ENCODE peak calls at places on chromosomes 7 and 10, in six cellular contexts. V is ovary, H is fibroblast of pulmonary artery, U is tibial artery, K is brain microvascular endothelial cell, L is choroid plexus epithelial cell. Q is an unnamed sample.

GRCh38 chr7:103073989-103074518 is 542 bp downstream of the FBXL13 start:
- DNase-seq in U (peak; percentile 20), K (no peak), V (peak; percentile 24), H (no peak), L (no peak), Q (no peak)

GRCh38 chr10:15321431-15322321 is 49.4 kb downstream of the FAM171A1 start:
- DNase-seq in H (peak; percentile 79), K (peak; percentile 37), U (no peak), V (peak; percentile 14), L (peak; percentile 59), Q (no peak)

GRCh38 chr7:70752794-70753241 is 379.1 kb upstream of the GALNT17 start:
- DNase-seq in K (peak; percentile 18), L (peak; percentile 63), H (peak; percentile 11), V (no peak), U (no peak), Q (no peak)

GRCh38 chr7:135552148-135552547 is 5.6 kb upstream of the NUP205 start:
- DNase-seq in K (no peak), V (no peak), U (no peak), L (no peak), H (no peak), Q (no peak)

GRCh38 chr10:77005901-77006300 is 631.7 kb downstream of the KCNMA1 start:
- DNase-seq in L (no peak), K (no peak), V (no peak), U (no peak), H (no peak), Q (no peak)

GRCh38 chr10:123141791-123142700 is 5.9 kb upstream of the HMX2 start:
- DNase-seq in K (no peak), V (no peak), L (no peak), U (no peak), H (no peak), Q (no peak)

GRCh38 chr7:27175626-27176342 is 1.7 kb upstream of the HOXA10 start:
- DNase-seq in U (peak; percentile 22), H (no peak), K (no peak), V (no peak), L (no peak), Q (no peak)

GRCh38 chr7:44449531-44449930 is 40.9 kb downstream of the NUDCD3 start:
- DNase-seq in V (no peak), L (peak; percentile 16), H (peak; percentile 15), U (no peak), K (no peak), Q (no peak)

GRCh38 chr10:73529089-73529832 is 33.4 kb upstream of the PPP3CB start:
- DNase-seq in H (peak; percentile 85), V (peak; percentile 34), K (peak; percentile 61), L (peak; percentile 90), U (peak; percentile 28), Q (no peak)

GRCh38 chr10:123948030-123948823 is 56.6 kb upstream of the CPXM2 start:
- DNase-seq in L (no peak), U (no peak), H (no peak), K (no peak), V (no peak), Q (peak; percentile 53)

GRCh38 chr7:100174582-100174981 is 2.6 kb downstream of the GPC2 start:
- DNase-seq in U (no peak), L (no peak), V (no peak), K (no peak), H (no peak), Q (no peak)

GRCh38 chr7:118259115-118259514 is 34.6 kb downstream of the ANKRD7 start:
- DNase-seq in U (no peak), V (no peak), H (peak; percentile 2), L (peak; percentile 22), K (no peak), Q (no peak)

GRCh38 chr10:85224366-85224960 is 896.1 kb downstream of the CCSER2 start:
- DNase-seq in K (no peak), L (no peak), H (no peak), U (no peak), V (no peak), Q (no peak)

GRCh38 chr10:110893559-110894179 is 21.9 kb downstream of the PDCD4 start:
- DNase-seq in U (no peak), H (peak; percentile 64), K (no peak), L (peak; percentile 65), V (no peak), Q (no peak)

GRCh38 chr10:63464402-63465292 is 1.1 kb downstream of the JMJD1C start:
- DNase-seq in K (peak; percentile 11), U (no peak), H (peak; percentile 44), V (no peak), L (peak; percentile 48), Q (no peak)

GRCh38 chr7:33940503-33940902 is 35.2 kb downstream of the BMPER start:
- DNase-seq in H (no peak), K (no peak), V (no peak), U (no peak), L (peak; percentile 21), Q (no peak)

GRCh38 chr7:37832194-37832593 is 16.2 kb upstream of the NME8 start:
- DNase-seq in U (peak; percentile 81), V (peak; percentile 83), H (peak; percentile 63), L (peak; percentile 9), K (peak; percentile 11), Q (peak; percentile 92)

DNA sequence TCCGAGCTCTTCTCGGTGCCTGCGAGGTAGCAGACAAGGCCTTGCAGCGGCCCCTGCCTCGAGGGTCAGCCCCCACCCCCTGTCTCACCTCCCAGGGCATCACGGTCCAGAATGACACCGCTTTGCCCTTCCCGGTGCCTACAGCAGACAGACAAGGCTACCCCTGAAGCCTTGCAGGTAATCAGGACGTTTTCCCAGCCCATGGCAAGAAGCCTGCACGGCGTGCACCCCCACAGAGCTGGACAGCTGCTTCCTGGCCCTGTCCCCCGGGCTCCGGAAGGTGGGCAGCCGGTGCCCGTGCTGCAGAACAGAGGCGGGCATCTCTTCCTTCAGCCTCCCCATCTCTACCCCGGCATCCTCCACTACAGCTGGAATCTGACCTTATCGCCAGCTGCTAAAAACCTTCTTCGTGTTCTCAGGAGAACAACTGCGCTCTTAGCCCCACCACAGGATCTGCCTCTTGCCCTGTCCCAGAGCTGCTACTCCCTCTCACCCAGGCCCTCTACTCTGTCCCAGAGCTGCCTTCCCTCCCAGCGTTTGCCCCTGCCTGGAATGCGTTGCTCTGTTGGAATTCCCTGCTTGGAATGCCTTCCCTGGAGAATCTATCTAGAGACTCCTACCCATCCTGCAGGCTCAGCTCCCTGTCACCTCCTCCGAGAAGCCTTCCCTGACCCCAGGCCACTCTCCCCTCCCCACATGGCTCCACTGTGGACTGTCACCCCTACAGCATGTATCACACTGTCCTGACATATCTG is 4.7 kb downstream of the MYL10 start:
- DNase-seq in U (no peak), L (no peak), V (no peak), K (no peak), H (no peak), Q (no peak)
- H3K4me3 ChIP-seq in U (no peak overlapping the region), L (no peak overlapping the region), V (no peak overlapping the region), K (no peak overlapping the region), H (no peak overlapping the region), Q (no peak overlapping the region)

DNA sequence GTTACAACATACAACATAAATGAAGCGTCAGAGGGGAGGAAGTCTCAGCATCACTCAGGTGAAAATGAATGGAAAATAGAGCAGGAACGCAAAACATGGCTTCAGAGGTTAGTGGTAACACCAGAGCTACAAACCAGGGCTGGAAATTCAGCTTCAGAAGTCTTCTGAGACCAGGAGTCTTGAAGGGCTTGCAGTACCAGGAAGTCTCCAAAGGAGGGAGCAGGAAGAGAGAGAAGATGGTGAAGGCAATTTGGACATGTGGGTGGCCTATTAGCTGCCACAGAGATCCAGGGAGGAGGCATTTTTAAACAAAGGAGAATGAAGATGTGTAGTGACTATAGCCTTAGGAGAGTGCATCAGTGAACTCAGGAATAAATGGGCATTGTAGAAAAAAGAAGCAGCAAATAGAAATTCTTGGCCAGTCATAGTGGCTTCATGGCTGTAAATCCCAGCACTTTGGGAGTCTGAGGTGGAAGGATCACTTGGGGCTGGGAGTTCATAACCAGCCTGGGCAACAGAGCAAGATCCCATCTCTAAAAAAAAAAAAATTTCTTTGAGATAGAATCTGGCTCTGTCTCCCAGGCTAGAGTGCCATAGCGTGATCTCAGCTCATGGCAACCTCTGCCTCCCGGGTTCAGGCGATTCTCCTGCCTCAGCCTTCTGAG is 9.3 kb upstream of the TET1 start:
- DNase-seq in K (peak; percentile 72), L (peak; percentile 93), H (peak; percentile 90), V (peak; percentile 18), U (peak; percentile 41), Q (no peak)
- TF ChIP-seq CTCF in K (peak; percentile 94), L (peak; percentile 96), H (peak; percentile 99), V (peak; percentile 49), U (peak; percentile 73), Q (no peak)

DNA sequence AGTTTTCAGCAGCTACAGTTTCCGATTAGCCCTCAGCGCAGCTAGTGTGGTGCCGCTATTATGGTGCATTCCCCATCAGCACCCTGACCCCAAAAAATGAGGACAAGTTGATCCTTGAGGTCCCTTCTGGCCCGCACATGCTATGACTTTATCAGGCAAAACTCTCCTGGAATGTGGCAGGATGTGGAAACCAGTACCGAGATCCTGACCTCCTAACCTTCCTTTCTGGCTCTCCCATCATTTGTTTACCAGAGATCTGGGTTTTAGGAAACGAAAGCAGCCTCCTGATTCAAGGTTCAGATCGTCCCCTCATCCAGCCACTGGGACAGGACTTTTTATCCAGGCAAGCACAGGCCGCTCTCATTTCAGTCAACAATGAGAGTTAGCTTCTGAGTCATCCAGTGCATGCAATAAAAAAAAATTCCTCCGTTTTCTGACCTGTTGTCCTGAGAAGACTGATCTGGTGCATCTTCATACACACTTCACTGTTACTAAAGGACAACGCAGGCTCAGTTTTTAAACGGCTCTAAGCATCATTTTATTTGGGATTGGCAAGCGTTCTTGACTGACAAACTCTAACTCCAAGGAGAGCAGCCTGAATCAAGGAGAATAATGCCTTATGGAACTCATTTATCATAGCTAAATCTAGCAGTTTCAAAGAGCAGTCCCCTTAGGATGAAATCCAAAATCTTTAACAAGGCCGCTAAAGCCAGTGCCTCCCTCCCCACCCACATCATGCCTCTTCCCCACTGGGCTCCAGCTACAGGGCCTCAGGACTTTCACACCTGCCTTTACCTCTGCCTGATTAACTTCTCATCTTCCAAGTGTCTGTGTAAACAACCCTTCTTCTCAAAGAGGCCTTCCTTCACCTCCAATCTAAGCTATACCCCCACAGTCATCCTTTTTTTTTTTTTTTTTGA is 17.1 kb downstream of the PDLIM1 start:
- DNase-seq in U (peak; percentile 79), V (no peak), H (peak; percentile 89), K (peak; percentile 82), L (peak; percentile 96), Q (no peak)
- H3K4me3 ChIP-seq in U (peak overlapping the region; percentile 22), V (no peak overlapping the region), H (peak overlapping the region; percentile 10), K (peak overlapping the region; percentile 15), L (no peak overlapping the region), Q (no peak overlapping the region)

GRCh38 chr7:94907026-94907419 is 371 bp upstream of the PPP1R9A start:
- DNase-seq in H (no peak), K (no peak), U (no peak), V (no peak), L (no peak), Q (no peak)

GRCh38 chr7:94908204-94909022 is 1.0 kb downstream of the PPP1R9A start:
- DNase-seq in K (no peak), U (no peak), V (peak; percentile 34), L (peak; percentile 20), H (peak; percentile 14), Q (no peak)

GRCh38 chr7:94906035-94906796 is 1.2 kb upstream of the PPP1R9A start:
- DNase-seq in L (no peak), U (no peak), K (no peak), H (peak; percentile 20), V (no peak), Q (no peak)

GRCh38 chr7:94909023-94909466 is 1.7 kb downstream of the PPP1R9A start:
- DNase-seq in V (no peak), K (no peak), L (no peak), U (no peak), H (no peak), Q (no peak)

GRCh38 chr7:94907420-94908203 is at the start of gene PPP1R9A:
- DNase-seq in U (no peak), H (peak; percentile 4), V (peak; percentile 46), L (no peak), K (no peak), Q (no peak)
- TF ChIP-seq CTCF in U (no peak), H (peak; percentile 19), V (no peak), L (peak; percentile 29), K (peak; percentile 56), Q (no peak)

Q was measured in lower leg skin.